ENCODE peak calls at places on chromosome 17, in four cellular contexts. V is transverse colon, K is BE2C, O is KBM-7. F is an unnamed sample.

GRCh38 chr17:37833237-37833859 is 88.5 kb upstream of the HNF1B start:
- DNase-seq in K (no peak), V (peak; percentile 15), O (peak; percentile 54), F (no peak)

GRCh38 chr17:6254036-6254435 is 180.9 kb downstream of the AIPL1 start:
- DNase-seq in O (no peak), K (no peak), V (no peak), F (no peak)

GRCh38 chr17:17341452-17341851 is 38.3 kb downstream of the NT5M start:
- DNase-seq in K (no peak), V (no peak), O (no peak), F (no peak)

GRCh38 chr17:75893305-75894048 is 3.3 kb downstream of the TRIM65 start:
- DNase-seq in V (no peak), K (no peak), O (no peak), F (no peak)

GRCh38 chr17:13415877-13416416 is 185.8 kb downstream of the HS3ST3A1 start:
- DNase-seq in O (peak; percentile 29), V (peak; percentile 60), K (peak; percentile 75), F (no peak)

GRCh38 chr17:16023881-16024280 is 24.3 kb downstream of the TTC19 start:
- DNase-seq in V (no peak), O (no peak), K (no peak), F (no peak)

GRCh38 chr17:33292981-33293867 is at the start of gene ASIC2:
- DNase-seq in K (peak; percentile 34), V (peak; percentile 18), O (no peak), F (no peak)

GRCh38 chr17:38465420-38466345 is 37.4 kb downstream of the ARHGAP23 start:
- DNase-seq in V (peak; percentile 36), O (no peak), K (no peak), F (peak; percentile 66)

GRCh38 chr17:19327039-19327776 is 35.3 kb downstream of the B9D1 start:
- DNase-seq in O (no peak), K (no peak), V (no peak), F (no peak)

GRCh38 chr17:53797497-53797896 is 25.2 kb upstream of the KIF2B start:
- DNase-seq in O (no peak), V (no peak), K (no peak), F (no peak)

GRCh38 chr17:46071796-46072195 is 72.7 kb downstream of the STH start:
- DNase-seq in K (no peak), O (no peak), V (no peak), F (no peak)

GRCh38 chr17:63447688-63448005 is 1.5 kb upstream of the CYB561 start:
- DNase-seq in O (no peak), K (peak; percentile 43), V (no peak), F (no peak)